ENCODE peak calls at places on chromosomes 13 and 19, in ten cellular contexts. Y is right cardiac atrium; O is GM23248; Q is germinal center; S is T-helper 9 cell; D is HT1080; B is NCI-H146; T is iris pigment epithelial cell; M is activated CD4-positive, alpha-beta T cell treated with anti-CD3 and anti-CD28 coated beads, Interleukin-2, amount 50 U/mL, for 24 hours; F is transverse colon. W is an unnamed sample.

GRCh38 chr13:42478531-42479156 is 95.3 kb upstream of the TNFSF11 start:
- DNase-seq in Y (no peak), O (peak; percentile 34), Q (no peak), S (no peak), D (peak; percentile 32), B (peak; percentile 25), T (peak; percentile 71), M (no peak), F (no peak), W (no peak)

GRCh38 chr13:25778302-25778701 is 273.5 kb downstream of the SHISA2 start:
- DNase-seq in Y (no peak), O (no peak), Q (no peak), S (no peak), D (no peak), B (no peak), T (no peak), M (no peak), F (no peak), W (no peak)

GRCh38 chr13:44385401-44385800 is 11.8 kb downstream of the SERP2 start:
- DNase-seq in Y (no peak), O (no peak), Q (no peak), S (no peak), D (no peak), B (no peak), T (no peak), M (no peak), F (no peak), W (no peak)

GRCh38 chr13:83941669-83942335 is 59.5 kb upstream of the SLITRK1 start:
- DNase-seq in Y (no peak), O (no peak), Q (no peak), S (no peak), D (peak; percentile 11), B (no peak), T (no peak), M (no peak), F (no peak), W (no peak)

GRCh38 chr19:16036941-16037340 is 39.4 kb upstream of the TPM4 start:
- DNase-seq in Y (no peak), O (no peak), Q (no peak), S (no peak), D (no peak), B (no peak), T (no peak), M (no peak), F (no peak), W (no peak)

GRCh38 chr13:43583331-43583730 is 203.4 kb downstream of the ENOX1 start:
- DNase-seq in Y (no peak), O (peak; percentile 10), Q (no peak), S (no peak), D (no peak), B (no peak), T (no peak), M (no peak), F (no peak), W (no peak)

GRCh38 chr19:10760268-10760944 is 42.5 kb downstream of the DNM2 start:
- DNase-seq in Y (no peak), O (peak; percentile 34), Q (peak; percentile 16), S (peak; percentile 36), D (peak; percentile 24), B (no peak), T (no peak), M (peak; percentile 23), F (peak; percentile 49), W (no peak)

GRCh38 chr13:43328907-43329306 is 305.5 kb downstream of the DNAJC15 start:
- DNase-seq in Y (no peak), O (no peak), Q (no peak), S (no peak), D (no peak), B (no peak), T (no peak), M (no peak), F (no peak), W (no peak)

GRCh38 chr13:111899714-111900389 is 167.1 kb upstream of the SOX1 start:
- DNase-seq in Y (no peak), O (no peak), Q (no peak), S (no peak), D (no peak), B (no peak), T (no peak), M (no peak), F (no peak), W (peak; percentile 64)

GRCh38 chr19:35793381-35794165 is 18.2 kb downstream of the ARHGAP33 start:
- DNase-seq in Y (no peak), O (peak; percentile 88), Q (no peak), S (no peak), D (no peak), B (no peak), T (no peak), M (no peak), F (no peak), W (no peak)

GRCh38 chr13:99486996-99487395 is 14.3 kb upstream of the TM9SF2 start:
- DNase-seq in Y (no peak), O (no peak), Q (no peak), S (no peak), D (peak; percentile 52), B (no peak), T (no peak), M (no peak), F (no peak), W (no peak)

GRCh38 chr13:92390217-92390616 is 836.4 kb upstream of the GPC6 start:
- DNase-seq in Y (no peak), O (no peak), Q (no peak), S (no peak), D (no peak), B (peak; percentile 99), T (no peak), M (no peak), F (no peak), W (no peak)

GRCh38 chr13:110334256-110334655 is 27.2 kb downstream of the COL4A2 start:
- DNase-seq in Y (no peak), O (no peak), Q (no peak), S (no peak), D (no peak), B (no peak), T (peak; percentile 59), M (no peak), F (no peak), W (no peak)

GRCh38 chr13:20414475-20415287 is 111.0 kb downstream of the CRYL1 start:
- DNase-seq in Y (no peak), O (no peak), Q (no peak), S (no peak), D (no peak), B (no peak), T (no peak), M (no peak), F (peak; percentile 18), W (no peak)

GRCh38 chr19:51702103-51702753 is 9.1 kb downstream of the SPACA6 start:
- DNase-seq in Y (peak; percentile 94), O (peak; percentile 84), Q (peak; percentile 71), S (peak; percentile 39), D (no peak), B (no peak), T (peak; percentile 65), M (no peak), F (peak; percentile 84), W (no peak)

GRCh38 chr13:38381840-38382239 is 32.2 kb downstream of the UFM1 start:
- DNase-seq in Y (no peak), O (no peak), Q (no peak), S (no peak), D (no peak), B (no peak), T (no peak), M (no peak), F (no peak), W (no peak)

GRCh38 chr19:46720516-46721239 is 3.8 kb upstream of the PRKD2 start:
- DNase-seq in Y (peak; percentile 46), O (no peak), Q (no peak), S (no peak), D (no peak), B (no peak), T (no peak), M (no peak), F (no peak), W (no peak)

GRCh38 chr13:95474992-95475391 is 77.5 kb upstream of the CLDN10 start:
- DNase-seq in Y (no peak), O (no peak), Q (no peak), S (no peak), D (no peak), B (no peak), T (no peak), M (no peak), F (no peak), W (no peak)

GRCh38 chr19:54129617-54129996 is 8.0 kb upstream of the CNOT3 start:
- DNase-seq in Y (no peak), O (no peak), Q (no peak), S (no peak), D (no peak), B (no peak), T (no peak), M (no peak), F (no peak), W (no peak)

GRCh38 chr13:99969934-99970760 is 1.4 kb downstream of the ZIC5 start:
- DNase-seq in Y (no peak), O (peak; percentile 71), Q (peak; percentile 31), S (no peak), D (peak; percentile 55), B (peak; percentile 94), T (no peak), M (no peak), F (no peak), W (peak; percentile 67)

GRCh38 chr13:45850020-45850613 is 1.4 kb downstream of the SIAH3 start:
- DNase-seq in Y (no peak), O (no peak), Q (no peak), S (no peak), D (no peak), B (peak; percentile 12), T (no peak), M (no peak), F (no peak), W (no peak)

GRCh38 chr19:50912727-50913716 is 1.8 kb upstream of the KLK4 start:
- DNase-seq in Y (no peak), O (peak; percentile 51), Q (no peak), S (no peak), D (no peak), B (no peak), T (peak; percentile 38), M (no peak), F (no peak), W (no peak)

GRCh38 chr19:3826163-3826562 is 40.0 kb upstream of the MATK start:
- DNase-seq in Y (no peak), O (no peak), Q (no peak), S (no peak), D (no peak), B (no peak), T (no peak), M (no peak), F (no peak), W (no peak)

GRCh38 chr13:101149735-101150380 is 266.4 kb downstream of the NALCN start:
- DNase-seq in Y (no peak), O (peak; percentile 50), Q (no peak), S (no peak), D (peak; percentile 45), B (peak; percentile 36), T (peak; percentile 84), M (no peak), F (no peak), W (no peak)

GRCh38 chr13:44129418-44129817 is 244.2 kb upstream of the SERP2 start:
- DNase-seq in Y (no peak), O (no peak), Q (no peak), S (no peak), D (no peak), B (no peak), T (no peak), M (no peak), F (no peak), W (no peak)

GRCh38 chr13:28097503-28097902 is 2.9 kb downstream of the FLT3 start:
- DNase-seq in Y (no peak), O (no peak), Q (no peak), S (no peak), D (no peak), B (no peak), T (no peak), M (no peak), F (no peak), W (no peak)

W was measured in type B pancreatic cell.